ENCODE peak calls at places on chromosomes 3 and 15, in seven cellular contexts. A, M, Y, C, V, D and Z are unnamed samples. For H3K4me1, the result is how much of the 10 kb centered on the place peaks cover.

GRCh38 chr3:120614765-120615164 is 18.6 kb downstream of the NDUFB4 start:
- DNase-seq in M (no peak), V (no peak), A (no peak), Y (no peak), D (no peak), C (no peak), Z (no peak)

GRCh38 chr15:60865507-60865906 is 363.6 kb downstream of the RORA start:
- DNase-seq in D (no peak), V (no peak), M (no peak), Y (no peak), C (no peak), A (no peak), Z (no peak)

GRCh38 chr3:9809239-9809614 is 835 bp upstream of the TTLL3 start:
- DNase-seq in A (no peak), Y (no peak), M (no peak), V (no peak), D (peak), C (no peak), Z (no peak)

GRCh38 chr15:68497206-68497910 is 65.4 kb upstream of the ITGA11 start:
- DNase-seq in M (no peak), Y (no peak), A (peak), D (peak), V (no peak), C (no peak), Z (no peak)

GRCh38 chr3:137103739-137104138 is 146.0 kb downstream of the IL20RB start:
- DNase-seq in M (no peak), Y (no peak), A (no peak), C (no peak), V (no peak), D (no peak), Z (no peak)

GRCh38 chr15:62469874-62470688 is 305.0 kb upstream of the C2CD4B start:
- DNase-seq in A (no peak), V (peak), D (no peak), Y (no peak), M (peak), C (no peak), Z (peak)

GRCh38 chr15:98896802-98897732 is 110.5 kb downstream of the PGPEP1L start:
- DNase-seq in M (no peak), V (no peak), Y (no peak), C (no peak), A (no peak), D (peak), Z (no peak)

GRCh38 chr15:80920271-80920699 is 69.3 kb downstream of the MESD start:
- DNase-seq in D (no peak), M (no peak), Y (no peak), C (no peak), A (no peak), V (no peak), Z (no peak)

GRCh38 chr3:15403965-15404364 is 23.4 kb downstream of the METTL6 start:
- DNase-seq in V (no peak), Y (no peak), M (no peak), C (no peak), A (no peak), D (no peak), Z (no peak)

GRCh38 chr3:15401936-15402335 is 25.4 kb downstream of the METTL6 start:
- DNase-seq in M (no peak), A (no peak), V (no peak), Y (no peak), D (no peak), C (no peak), Z (no peak)

GRCh38 chr3:15409239-15409638 is 18.1 kb downstream of the METTL6 start:
- DNase-seq in V (no peak), C (no peak), D (no peak), A (no peak), Y (no peak), M (no peak), Z (no peak)

GRCh38 chr3:15405448-15406050 is 21.8 kb downstream of the METTL6 start:
- DNase-seq in V (no peak), D (peak), Y (no peak), A (no peak), C (peak), M (no peak), Z (no peak)

DNA sequence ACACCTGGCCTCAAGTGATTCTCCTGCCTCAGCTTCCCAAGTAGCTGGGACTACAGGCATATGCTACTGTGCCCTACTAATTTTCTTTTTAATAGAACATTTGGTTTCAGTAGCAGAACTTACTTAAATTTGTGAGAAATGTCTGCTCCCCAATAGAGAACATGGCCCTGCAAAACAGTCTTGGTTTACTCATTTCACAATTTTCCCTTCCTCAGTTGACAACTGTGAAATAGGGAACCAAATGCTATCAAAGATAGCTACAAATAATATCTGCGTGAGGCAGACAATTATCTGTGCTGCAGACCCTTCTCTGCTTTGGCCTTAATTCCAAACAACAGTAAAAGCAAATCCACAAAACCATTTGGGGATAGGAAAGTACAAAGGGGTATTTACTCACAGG is 22.6 kb downstream of the METTL6 start:
- DNase-seq in C (no peak), D (no peak), Y (no peak), V (no peak), M (no peak), A (no peak), Z (no peak)
- H3K27ac ChIP-seq in C (no peak), D (no peak), Y (no peak), V (no peak), M (no peak), A (no peak), Z (no peak)

DNA sequence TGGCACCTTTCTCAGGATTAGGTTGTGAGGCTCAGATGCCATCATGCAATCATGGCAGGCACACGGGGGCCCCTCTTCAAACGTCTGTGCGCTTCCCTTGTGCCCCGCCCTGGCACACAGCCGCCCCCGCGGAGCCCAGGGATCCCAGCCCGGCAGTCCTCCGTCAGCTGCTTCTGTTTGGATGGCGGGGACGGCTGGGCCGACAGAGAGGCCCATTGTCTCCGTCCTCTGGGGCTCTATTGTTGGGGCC is 849 bp upstream of the HDAC11 start:
- DNase-seq in V (peak), A (no peak), C (no peak), Y (no peak), M (peak), D (no peak), Z (no peak)
- H3K4me1 ChIP-seq in V (under half), A (under half), C (under half), Y (under half), M (under half), D (under half), Z (under half)

GRCh38 chr3:117473981-117474563 is 764.5 kb downstream of the TUSC7 start:
- DNase-seq in V (no peak), A (no peak), C (no peak), D (no peak), M (no peak), Y (no peak), Z (no peak)
- H3K4me3 ChIP-seq in V (no peak), A (no peak), C (no peak), D (no peak), M (no peak), Y (no peak), Z (no peak)

GRCh38 chr3:169137943-169138342 is 525.6 kb downstream of the MECOM start:
- DNase-seq in D (no peak), Y (no peak), A (no peak), C (no peak), M (no peak), V (no peak), Z (no peak)
- H3K27ac ChIP-seq in D (no peak), Y (no peak), A (no peak), C (no peak), M (peak), V (no peak), Z (no peak)

DNA sequence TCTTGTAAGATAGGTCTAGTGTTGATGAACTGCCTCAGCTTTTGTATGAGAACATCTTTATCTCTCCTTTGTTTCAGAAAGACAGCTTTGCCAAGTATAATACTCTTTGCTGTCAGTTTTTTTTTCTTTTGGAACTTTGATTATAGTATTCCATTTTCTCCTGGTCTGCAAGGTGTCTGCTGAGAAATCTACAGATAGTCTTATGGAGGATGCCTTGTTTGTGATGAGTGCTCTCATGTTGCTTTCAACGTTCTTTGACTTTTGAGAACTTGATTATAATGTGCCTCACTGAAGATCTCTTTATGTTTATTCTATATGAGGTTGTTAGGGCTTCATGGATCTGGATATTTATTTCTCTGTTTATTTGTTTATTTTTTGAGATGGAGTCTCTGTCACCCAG is 60.3 kb downstream of the DOCK3 start:
- DNase-seq in Y (no peak), V (no peak), D (no peak), M (no peak), C (no peak), A (no peak), Z (no peak)
- H3K4me1 ChIP-seq in Y (under half), V (under half), D (under half), M (under half), C (under half), A (under half), Z (under half)